ENCODE peak calls at places on chromosome 11, in six cellular contexts. One of them, this sample, is unnamed.
A peak's percentile ranks its signal among the peaks of the same experiment; 100 is the strongest.

GRCh38 chr11:72136677-72137255 is 1.2 kb downstream of the FOLR3 start:
- DNase-seq in HAP-1: no peak
- DNase-seq in stimulated activated CD4-positive, alpha-beta T cell treated with anti-CD3 and anti-CD28 coated beads, Interleukin-2, amount 100 ng/mL, for 24 hours: no peak
- DNase-seq in memory B cell: no peak
- DNase-seq in COR-L47: no peak
- DNase-seq in H7: no peak
- DNase-seq in this sample: no peak

GRCh38 chr11:12275818-12276217 is 101.6 kb upstream of the PARVA start:
- DNase-seq in HAP-1: no peak
- DNase-seq in stimulated activated CD4-positive, alpha-beta T cell treated with anti-CD3 and anti-CD28 coated beads, Interleukin-2, amount 100 ng/mL, for 24 hours: no peak
- DNase-seq in memory B cell: no peak
- DNase-seq in COR-L47: no peak
- DNase-seq in H7: no peak
- DNase-seq in this sample: no peak

GRCh38 chr11:75040167-75040770 is 51.5 kb downstream of the NEU3 start:
- DNase-seq in HAP-1: no peak
- DNase-seq in stimulated activated CD4-positive, alpha-beta T cell treated with anti-CD3 and anti-CD28 coated beads, Interleukin-2, amount 100 ng/mL, for 24 hours: no peak
- DNase-seq in memory B cell: no peak
- DNase-seq in COR-L47: no peak
- DNase-seq in H7: no peak
- DNase-seq in this sample: no peak

GRCh38 chr11:61111786-61112517 is 9.7 kb downstream of the CD5 start:
- DNase-seq in HAP-1: no peak
- DNase-seq in stimulated activated CD4-positive, alpha-beta T cell treated with anti-CD3 and anti-CD28 coated beads, Interleukin-2, amount 100 ng/mL, for 24 hours: peak; percentile 58
- DNase-seq in memory B cell: no peak
- DNase-seq in COR-L47: no peak
- DNase-seq in H7: peak; percentile 14
- DNase-seq in this sample: peak; percentile 73

GRCh38 chr11:78424334-78425270 is 7.0 kb upstream of the GAB2 start:
- DNase-seq in HAP-1: no peak
- DNase-seq in stimulated activated CD4-positive, alpha-beta T cell treated with anti-CD3 and anti-CD28 coated beads, Interleukin-2, amount 100 ng/mL, for 24 hours: no peak
- DNase-seq in memory B cell: peak; percentile 37
- DNase-seq in COR-L47: no peak
- DNase-seq in H7: no peak
- DNase-seq in this sample: no peak

GRCh38 chr11:28464252-28464867 is 356.2 kb downstream of the METTL15 start:
- DNase-seq in HAP-1: no peak
- DNase-seq in stimulated activated CD4-positive, alpha-beta T cell treated with anti-CD3 and anti-CD28 coated beads, Interleukin-2, amount 100 ng/mL, for 24 hours: no peak
- DNase-seq in memory B cell: no peak
- DNase-seq in COR-L47: no peak
- DNase-seq in H7: no peak
- DNase-seq in this sample: no peak

GRCh38 chr11:13210424-13210823 is 67.2 kb upstream of the BMAL1 start:
- DNase-seq in HAP-1: peak; percentile 73
- DNase-seq in stimulated activated CD4-positive, alpha-beta T cell treated with anti-CD3 and anti-CD28 coated beads, Interleukin-2, amount 100 ng/mL, for 24 hours: peak; percentile 29
- DNase-seq in memory B cell: no peak
- DNase-seq in COR-L47: peak; percentile 71
- DNase-seq in H7: peak; percentile 63
- DNase-seq in this sample: no peak

GRCh38 chr11:61752117-61752924 is at the start of gene MYRF:
- DNase-seq in HAP-1: peak; percentile 77
- DNase-seq in stimulated activated CD4-positive, alpha-beta T cell treated with anti-CD3 and anti-CD28 coated beads, Interleukin-2, amount 100 ng/mL, for 24 hours: peak; percentile 72
- DNase-seq in memory B cell: peak; percentile 39
- DNase-seq in COR-L47: no peak
- DNase-seq in H7: peak; percentile 96
- DNase-seq in this sample: peak; percentile 46

GRCh38 chr11:110772863-110773262 is 60.6 kb upstream of the ARHGAP20 start:
- DNase-seq in HAP-1: no peak
- DNase-seq in stimulated activated CD4-positive, alpha-beta T cell treated with anti-CD3 and anti-CD28 coated beads, Interleukin-2, amount 100 ng/mL, for 24 hours: no peak
- DNase-seq in memory B cell: no peak
- DNase-seq in COR-L47: no peak
- DNase-seq in H7: no peak
- DNase-seq in this sample: no peak

GRCh38 chr11:86644291-86644690 is 28.1 kb downstream of the ME3 start:
- DNase-seq in HAP-1: no peak
- DNase-seq in stimulated activated CD4-positive, alpha-beta T cell treated with anti-CD3 and anti-CD28 coated beads, Interleukin-2, amount 100 ng/mL, for 24 hours: no peak
- DNase-seq in memory B cell: no peak
- DNase-seq in COR-L47: no peak
- DNase-seq in H7: no peak
- DNase-seq in this sample: no peak

GRCh38 chr11:64419818-64420485 is 61.0 kb downstream of the RPS6KA4 start:
- DNase-seq in HAP-1: no peak
- DNase-seq in stimulated activated CD4-positive, alpha-beta T cell treated with anti-CD3 and anti-CD28 coated beads, Interleukin-2, amount 100 ng/mL, for 24 hours: no peak
- DNase-seq in memory B cell: no peak
- DNase-seq in COR-L47: no peak
- DNase-seq in H7: no peak
- DNase-seq in this sample: no peak

This sample was measured in activated T-helper 2 cell treated with anti-CD3 and anti-CD28 coated beads, Interferon-gamma antibody, Interleukin-2, Interleukin-4, amounts not matched to agents 10 μg/mL and 5 μg/mL and 100 μg/mL, durations not matched to agents 14 hours and 24 hours and 36 hours.